ENCODE peak calls at places on chromosome 10, in nine cellular contexts. E, L, A, G, P, I, Z, O and K are unnamed samples.

GRCh38 chr10:133135116-133135465 is 24.9 kb upstream of the KNDC1 start:
- DNase-seq in O (no peak), P (no peak), G (no peak), I (no peak), E (peak), A (no peak), L (no peak), Z (no peak), K (no peak)

GRCh38 chr10:73591935-73592699 is 975 bp upstream of the USP54 start:
- DNase-seq in A (peak), G (no peak), I (no peak), O (peak), L (peak), P (peak), E (no peak), Z (peak), K (no peak)

GRCh38 chr10:60646966-60647796 is 131.1 kb upstream of the CDK1 start:
- DNase-seq in Z (peak), O (no peak), E (no peak), L (no peak), G (no peak), I (no peak), A (peak), P (no peak), K (no peak)

GRCh38 chr10:70462349-70462984 is 16.1 kb upstream of the PALD1 start:
- DNase-seq in P (no peak), Z (no peak), A (peak), E (no peak), G (no peak), I (no peak), L (peak), O (peak), K (no peak)

GRCh38 chr10:6034371-6034770 is 27.8 kb downstream of the IL2RA start:
- DNase-seq in E (no peak), L (no peak), A (no peak), O (no peak), I (no peak), P (no peak), Z (no peak), G (no peak), K (no peak)

GRCh38 chr10:78401882-78402367 is 368.3 kb downstream of the RPS24 start:
- DNase-seq in L (peak), Z (no peak), I (no peak), P (peak), A (no peak), O (peak), G (no peak), E (no peak), K (no peak)

GRCh38 chr10:30897547-30897946 is 134.1 kb downstream of the ZNF438 start:
- DNase-seq in G (no peak), I (no peak), Z (no peak), E (no peak), O (no peak), L (no peak), A (no peak), P (no peak), K (no peak)

GRCh38 chr10:124380256-124380995 is 38.3 kb downstream of the OAT start:
- DNase-seq in O (peak), I (no peak), E (no peak), Z (no peak), L (no peak), G (no peak), A (no peak), P (no peak), K (no peak)

GRCh38 chr10:61896854-61897661 is 4.4 kb upstream of the ARID5B start:
- DNase-seq in G (peak), L (peak), P (peak), O (peak), A (peak), E (peak), Z (peak), I (peak), K (peak)

GRCh38 chr10:6396652-6397051 is 183.4 kb downstream of the PRKCQ start:
- DNase-seq in I (no peak), G (no peak), Z (no peak), A (peak), O (no peak), L (no peak), E (no peak), P (no peak), K (no peak)

GRCh38 chr10:130127612-130128607 is 8.3 kb upstream of the GLRX3 start:
- DNase-seq in Z (peak), P (peak), I (no peak), O (no peak), G (no peak), E (no peak), A (peak), L (peak), K (peak)

GRCh38 chr10:18523025-18523424 is 128.4 kb downstream of the NSUN6 start:
- DNase-seq in G (no peak), L (no peak), I (no peak), E (no peak), O (no peak), Z (peak), P (no peak), A (no peak), K (no peak)

GRCh38 chr10:49760789-49761188 is 1.3 kb downstream of the OGDHL start:
- DNase-seq in Z (no peak), G (no peak), L (no peak), E (no peak), A (no peak), O (no peak), P (no peak), I (no peak), K (no peak)

GRCh38 chr10:74753295-74754211 is 72.8 kb upstream of the KAT6B start:
- DNase-seq in G (no peak), O (peak), I (no peak), P (no peak), E (no peak), A (peak), Z (no peak), L (no peak), K (no peak)

GRCh38 chr10:118259288-118259906 is 82.7 kb downstream of the FAM204A start:
- DNase-seq in O (no peak), E (no peak), G (no peak), P (peak), A (peak), I (no peak), L (no peak), Z (peak), K (no peak)

GRCh38 chr10:73601486-73601921 is 10.4 kb upstream of the USP54 start:
- DNase-seq in A (peak), I (no peak), G (no peak), L (no peak), O (no peak), E (no peak), Z (no peak), P (no peak), K (no peak)

GRCh38 chr10:86483664-86484063 is 37.9 kb downstream of the WAPL start:
- DNase-seq in O (no peak), Z (no peak), G (no peak), P (no peak), E (no peak), I (no peak), A (no peak), L (no peak), K (no peak)

GRCh38 chr10:3780766-3781457 is 4.1 kb downstream of the KLF6 start:
- DNase-seq in A (no peak), G (no peak), O (peak), I (no peak), P (no peak), Z (no peak), L (no peak), E (peak), K (no peak)

GRCh38 chr10:122419016-122419415 is 35.4 kb upstream of the ARMS2 start:
- DNase-seq in O (no peak), A (no peak), P (no peak), Z (no peak), L (no peak), E (no peak), I (no peak), G (no peak), K (no peak)

GRCh38 chr10:23362069-23362830 is 17.7 kb upstream of the C10orf67 start:
- DNase-seq in Z (no peak), G (no peak), P (no peak), O (no peak), L (no peak), I (no peak), A (no peak), E (no peak), K (no peak)

GRCh38 chr10:76150139-76150885 is 718.9 kb downstream of the LRMDA start:
- DNase-seq in A (peak), O (no peak), Z (no peak), G (no peak), E (no peak), P (peak), L (no peak), I (no peak), K (no peak)

GRCh38 chr10:12874501-12874900 is 127.0 kb downstream of the CCDC3 start:
- DNase-seq in L (no peak), G (no peak), I (no peak), E (no peak), A (no peak), P (no peak), O (no peak), Z (no peak), K (no peak)

GRCh38 chr10:30080161-30080560 is 20.8 kb upstream of the JCAD start:
- DNase-seq in O (no peak), E (no peak), P (no peak), Z (no peak), L (no peak), I (no peak), A (peak), G (no peak), K (no peak)

GRCh38 chr10:7932301-7933036 is 114.2 kb downstream of the TAF3 start:
- DNase-seq in L (no peak), G (no peak), Z (no peak), A (no peak), O (no peak), P (no peak), E (no peak), I (no peak), K (no peak)

GRCh38 chr10:96642973-96643372 is 56.2 kb upstream of the TM9SF3 start:
- DNase-seq in A (peak), I (peak), G (peak), E (peak), Z (no peak), L (peak), P (peak), O (peak), K (no peak)

GRCh38 chr10:8454357-8454756 is 399.9 kb downstream of the GATA3 start:
- DNase-seq in P (no peak), O (no peak), E (no peak), G (no peak), L (no peak), A (peak), Z (no peak), I (no peak), K (no peak)

GRCh38 chr10:80168111-80168511 is 35.6 kb downstream of the PLAC9 start:
- DNase-seq in A (no peak), E (no peak), P (no peak), L (peak), Z (no peak), I (no peak), G (no peak), O (peak), K (no peak)

GRCh38 chr10:26556756-26557640 is 118.9 kb downstream of the APBB1IP start:
- DNase-seq in Z (peak), E (no peak), G (no peak), L (no peak), P (no peak), I (peak), O (no peak), A (peak), K (no peak)

GRCh38 chr10:91140995-91141549 is 79.4 kb upstream of the PCGF5 start:
- DNase-seq in A (no peak), Z (no peak), G (no peak), P (no peak), I (no peak), O (no peak), E (no peak), L (no peak), K (no peak)

GRCh38 chr10:3825862-3826351 is 40.9 kb upstream of the KLF6 start:
- DNase-seq in L (peak), Z (no peak), I (no peak), G (no peak), E (no peak), O (peak), A (no peak), P (no peak), K (no peak)

GRCh38 chr10:69696073-69696731 is 66.2 kb downstream of the FAM241B start:
- DNase-seq in Z (peak), L (peak), P (peak), I (no peak), G (no peak), A (peak), E (no peak), O (peak), K (no peak)

GRCh38 chr10:6542999-6543430 is 37.1 kb downstream of the PRKCQ start:
- DNase-seq in I (no peak), O (no peak), A (no peak), L (no peak), P (no peak), Z (no peak), E (no peak), G (peak), K (peak)

GRCh38 chr10:88271736-88272135 is 311.4 kb downstream of the RNLS start:
- DNase-seq in A (no peak), E (no peak), I (no peak), P (no peak), Z (no peak), L (no peak), O (no peak), G (no peak), K (no peak)

GRCh38 chr10:7397049-7397448 is 13.8 kb downstream of the SFMBT2 start:
- DNase-seq in E (no peak), G (no peak), P (no peak), L (no peak), I (no peak), O (no peak), A (no peak), Z (no peak), K (no peak)

GRCh38 chr10:12041766-12042408 is 722 bp downstream of the UPF2 start:
- DNase-seq in P (no peak), E (no peak), A (peak), O (no peak), G (no peak), Z (no peak), L (no peak), I (no peak), K (peak)

GRCh38 chr10:33556103-33556502 is 221.6 kb upstream of the NRP1 start:
- DNase-seq in I (no peak), Z (no peak), P (no peak), O (no peak), G (no peak), A (no peak), E (no peak), L (no peak), K (no peak)

GRCh38 chr10:95405655-95406054 is 114.9 kb upstream of the PDLIM1 start:
- DNase-seq in O (no peak), P (no peak), I (no peak), A (no peak), L (no peak), E (no peak), Z (no peak), G (no peak), K (no peak)

GRCh38 chr10:62166331-62167154 is 102.1 kb downstream of the RTKN2 start:
- DNase-seq in Z (no peak), I (no peak), A (no peak), P (no peak), O (no peak), E (no peak), G (no peak), L (peak), K (no peak)

GRCh38 chr10:86265236-86265876 is 101.2 kb downstream of the GRID1 start:
- DNase-seq in O (peak), I (no peak), E (no peak), A (no peak), G (no peak), L (no peak), Z (no peak), P (no peak), K (no peak)